ENCODE peak calls at places on chromosomes 3 and 15, in four cellular contexts. One of them, this sample, is unnamed.
A peak's percentile ranks its signal among the peaks of the same experiment; 100 is the strongest.

GRCh38 chr15:68447209-68447608 is 15.2 kb upstream of the ITGA11 start:
- DNase-seq in BJ: no peak
- DNase-seq in H4: peak; percentile 21
- DNase-seq in Panc1: no peak
- DNase-seq in this sample: no peak

GRCh38 chr3:125573216-125573615 is 22.1 kb downstream of the OSBPL11 start:
- DNase-seq in BJ: no peak
- DNase-seq in H4: no peak
- DNase-seq in Panc1: no peak
- DNase-seq in this sample: no peak

GRCh38 chr3:196135693-196136639 is 54.1 kb upstream of the TFRC start:
- DNase-seq in BJ: no peak
- DNase-seq in H4: peak; percentile 60
- DNase-seq in Panc1: no peak
- DNase-seq in this sample: no peak

GRCh38 chr3:149620291-149621020 is 37.4 kb downstream of the WWTR1 start:
- DNase-seq in BJ: peak; percentile 47
- DNase-seq in H4: no peak
- DNase-seq in Panc1: no peak
- DNase-seq in this sample: no peak

GRCh38 chr3:2354702-2355101 is 256.0 kb downstream of the CNTN4 start:
- DNase-seq in BJ: no peak
- DNase-seq in H4: peak; percentile 93
- DNase-seq in Panc1: no peak
- DNase-seq in this sample: no peak

GRCh38 chr3:24299236-24299635 is 195.4 kb downstream of the THRB start:
- DNase-seq in BJ: peak; percentile 26
- DNase-seq in H4: no peak
- DNase-seq in Panc1: no peak
- DNase-seq in this sample: no peak

GRCh38 chr3:37249717-37250116 is 75.3 kb upstream of the LRRFIP2 start:
- DNase-seq in BJ: no peak
- DNase-seq in H4: no peak
- DNase-seq in Panc1: no peak
- DNase-seq in this sample: no peak

GRCh38 chr3:49673131-49673714 is 928 bp upstream of the APEH start:
- DNase-seq in BJ: no peak
- DNase-seq in H4: peak; percentile 10
- DNase-seq in Panc1: no peak
- DNase-seq in this sample: peak; percentile 73

GRCh38 chr3:116254535-116254934 is 190.8 kb downstream of the LSAMP start:
- DNase-seq in BJ: no peak
- DNase-seq in H4: no peak
- DNase-seq in Panc1: no peak
- DNase-seq in this sample: no peak

GRCh38 chr3:131729561-131729960 is 226.8 kb upstream of the MRPL3 start:
- DNase-seq in BJ: no peak
- DNase-seq in H4: no peak
- DNase-seq in Panc1: no peak
- DNase-seq in this sample: no peak

GRCh38 chr3:38595393-38595792 is 54.1 kb downstream of the SCN5A start:
- DNase-seq in BJ: no peak
- DNase-seq in H4: no peak
- DNase-seq in Panc1: no peak
- DNase-seq in this sample: no peak

GRCh38 chr3:120022729-120023128 is 71.5 kb downstream of the GSK3B start:
- DNase-seq in BJ: no peak
- DNase-seq in H4: no peak
- DNase-seq in Panc1: no peak
- DNase-seq in this sample: no peak

GRCh38 chr3:179113903-179114302 is 34.3 kb upstream of the PIK3CA start:
- DNase-seq in BJ: no peak
- DNase-seq in H4: no peak
- DNase-seq in Panc1: no peak
- DNase-seq in this sample: no peak

GRCh38 chr15:63492541-63493077 is 11.8 kb upstream of the USP3 start:
- DNase-seq in BJ: no peak
- DNase-seq in H4: peak; percentile 71
- DNase-seq in Panc1: no peak
- DNase-seq in this sample: no peak

GRCh38 chr3:141894524-141895176 is 18.2 kb downstream of the ATP1B3 start:
- DNase-seq in BJ: peak; percentile 71
- DNase-seq in H4: peak; percentile 70
- DNase-seq in Panc1: no peak
- DNase-seq in this sample: peak; percentile 12

GRCh38 chr15:69034352-69034751 is 19.9 kb downstream of the NOX5 start:
- DNase-seq in BJ: peak; percentile 50
- DNase-seq in H4: peak; percentile 58
- DNase-seq in Panc1: peak; percentile 70
- DNase-seq in this sample: no peak

GRCh38 chr3:133525435-133525834 is 48.1 kb upstream of the CDV3 start:
- DNase-seq in BJ: no peak
- DNase-seq in H4: no peak
- DNase-seq in Panc1: no peak
- DNase-seq in this sample: no peak

GRCh38 chr3:105555206-105555605 is 188.5 kb downstream of the ALCAM start:
- DNase-seq in BJ: no peak
- DNase-seq in H4: no peak
- DNase-seq in Panc1: no peak
- DNase-seq in this sample: no peak

GRCh38 chr3:43995078-43995928 is 246.4 kb upstream of the TOPAZ1 start:
- DNase-seq in BJ: no peak
- DNase-seq in H4: no peak
- DNase-seq in Panc1: no peak
- DNase-seq in this sample: no peak

GRCh38 chr3:65779393-65779792 is 259.3 kb downstream of the MAGI1 start:
- DNase-seq in BJ: no peak
- DNase-seq in H4: no peak
- DNase-seq in Panc1: no peak
- DNase-seq in this sample: no peak

GRCh38 chr15:65979316-65979715 is 110.0 kb downstream of the RAB11A start:
- DNase-seq in BJ: no peak
- DNase-seq in H4: no peak
- DNase-seq in Panc1: no peak
- DNase-seq in this sample: no peak

GRCh38 chr3:157786618-157787017 is 283.4 kb upstream of the VEPH1 start:
- DNase-seq in BJ: peak; percentile 50
- DNase-seq in H4: no peak
- DNase-seq in Panc1: no peak
- DNase-seq in this sample: no peak

GRCh38 chr3:8069471-8069870 is 432.2 kb upstream of the LMCD1 start:
- DNase-seq in BJ: no peak
- DNase-seq in H4: no peak
- DNase-seq in Panc1: no peak
- DNase-seq in this sample: no peak

GRCh38 chr3:137988152-137988551 is 21.8 kb upstream of the CLDN18 start:
- DNase-seq in BJ: no peak
- DNase-seq in H4: no peak
- DNase-seq in Panc1: no peak
- DNase-seq in this sample: no peak